ENCODE peak calls at places on chromosomes 6 and 20, in eight cellular contexts. J, W, G, O, V, M, B and Q are unnamed samples.

GRCh38 chr6:145699462-145699861 is 35.9 kb downstream of the EPM2A start:
- DNase-seq in M (no peak), B (no peak), V (peak), J (no peak), G (no peak), O (no peak), W (peak), Q (peak)

GRCh38 chr6:108359901-108360882 is 65.3 kb downstream of the AFG1L start:
- DNase-seq in O (no peak), M (peak), V (no peak), B (no peak), J (peak), W (peak), G (no peak), Q (peak)

GRCh38 chr20:43751167-43752050 is 24.6 kb upstream of the GTSF1L start:
- DNase-seq in M (no peak), W (peak), J (peak), O (no peak), G (no peak), V (peak), B (no peak), Q (peak)

GRCh38 chr6:116370717-116371383 is at the start of gene DSE:
- DNase-seq in W (peak), J (no peak), M (peak), V (peak), B (peak), G (peak), O (peak), Q (peak)

GRCh38 chr6:89999154-89999553 is 104.9 kb downstream of the GJA10 start:
- DNase-seq in V (no peak), W (peak), G (no peak), J (no peak), M (no peak), B (peak), O (no peak), Q (no peak)

GRCh38 chr6:40461643-40462042 is 125.5 kb downstream of the LRFN2 start:
- DNase-seq in W (no peak), M (no peak), G (no peak), V (no peak), B (no peak), J (no peak), O (no peak), Q (no peak)

GRCh38 chr20:20446001-20446400 is 78.1 kb downstream of the INSM1 start:
- DNase-seq in M (no peak), J (no peak), G (no peak), V (no peak), W (no peak), B (no peak), O (no peak), Q (no peak)

GRCh38 chr20:51660741-51661608 is 107.2 kb downstream of the ATP9A start:
- DNase-seq in O (no peak), B (no peak), V (peak), W (peak), J (no peak), G (no peak), M (no peak), Q (peak)

GRCh38 chr6:24935753-24936152 is at the start of gene RIPOR2:
- DNase-seq in G (no peak), O (peak), W (no peak), B (no peak), V (no peak), J (peak), M (peak), Q (no peak)

GRCh38 chr6:117930645-117931044 is 23.6 kb downstream of the SLC35F1 start:
- DNase-seq in O (no peak), M (no peak), B (no peak), G (no peak), W (no peak), J (no peak), V (no peak), Q (no peak)

GRCh38 chr20:33410081-33410742 is 8.9 kb upstream of the CDK5RAP1 start:
- DNase-seq in G (no peak), M (no peak), O (no peak), J (no peak), W (no peak), B (no peak), V (no peak), Q (no peak)

GRCh38 chr20:43936371-43936770 is 21.7 kb downstream of the TOX2 start:
- DNase-seq in W (peak), M (no peak), O (no peak), J (no peak), B (no peak), V (peak), G (no peak), Q (no peak)

GRCh38 chr20:62143976-62144825 is 632 bp downstream of the SS18L1 start:
- DNase-seq in G (peak), O (no peak), J (peak), W (peak), V (peak), M (peak), B (peak), Q (peak)

GRCh38 chr6:102488729-102489128 is 1095.2 kb downstream of the GRIK2 start:
- DNase-seq in B (no peak), O (no peak), W (peak), M (no peak), V (peak), J (no peak), G (no peak), Q (peak)

GRCh38 chr6:167676000-167676665 is 150.6 kb upstream of the AFDN start:
- DNase-seq in W (no peak), B (peak), V (peak), O (no peak), G (peak), J (no peak), M (no peak), Q (no peak)

GRCh38 chr6:11278207-11278559 is 45.7 kb upstream of the NEDD9 start:
- DNase-seq in B (no peak), M (no peak), V (no peak), O (no peak), J (no peak), G (no peak), W (no peak), Q (no peak)

GRCh38 chr6:166286831-166287271 is 21.3 kb downstream of the PRR18 start:
- DNase-seq in W (no peak), G (no peak), M (peak), O (no peak), B (no peak), J (peak), V (no peak), Q (no peak)

GRCh38 chr6:157646012-157646411 is 177.0 kb upstream of the SNX9 start:
- DNase-seq in W (no peak), M (no peak), O (no peak), B (no peak), G (no peak), J (no peak), V (no peak), Q (no peak)

GRCh38 chr6:142938510-142938909 is 6.5 kb downstream of the HIVEP2 start:
- DNase-seq in B (no peak), V (no peak), G (peak), O (no peak), M (no peak), W (no peak), J (no peak), Q (no peak)
- H3K4me3 ChIP-seq in B (no peak), V (no peak), G (no peak), O (no peak), M (no peak), W (no peak), J (peak), Q (no peak)

DNA sequence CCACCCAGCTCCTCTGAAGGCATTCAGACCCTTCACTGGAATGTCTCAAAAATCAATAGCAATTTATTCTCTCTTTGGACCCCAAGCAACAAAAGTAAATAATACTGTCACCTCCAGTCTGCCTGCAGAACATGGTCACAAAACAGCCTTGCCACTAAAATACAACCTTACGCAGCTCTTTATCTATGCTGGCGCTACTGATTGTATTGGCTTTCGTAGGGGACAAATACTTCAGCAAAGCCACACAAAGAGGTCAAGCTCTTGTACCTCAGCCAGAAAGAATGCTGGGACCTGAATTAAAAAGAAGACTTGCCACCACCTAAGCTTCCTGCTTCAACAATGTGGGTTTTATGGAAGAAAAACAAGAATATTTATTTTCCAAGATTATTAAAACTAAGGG is 57.2 kb downstream of the PRKN start:
- DNase-seq in J (no peak), B (no peak), V (no peak), M (no peak), W (no peak), G (no peak), O (no peak), Q (no peak)
- TF ChIP-seq CTCF in J (no peak), B (no peak), V (no peak), M (no peak), W (no peak), G (no peak), O (no peak), Q (no peak)

GRCh38 chr20:8602389-8603116 is 466.3 kb upstream of the PLCB4 start:
- DNase-seq in O (no peak), B (no peak), M (no peak), W (no peak), V (peak), J (peak), G (no peak), Q (peak)
- H3K4me3 ChIP-seq in O (no peak), B (no peak), M (no peak), W (no peak), V (no peak), J (peak), G (no peak), Q (no peak)

GRCh38 chr6:77650098-77650663 is 2.7 kb upstream of the MEI4 start:
- DNase-seq in O (no peak), J (no peak), B (peak), G (peak), V (no peak), M (peak), W (no peak), Q (peak)
- TF ChIP-seq CTCF in O (no peak), J (no peak), B (peak), G (peak), V (no peak), M (peak), W (no peak), Q (peak)

GRCh38 chr6:35181933-35182612 is 31.7 kb upstream of the SCUBE3 start:
- DNase-seq in V (peak), M (peak), G (peak), O (no peak), W (peak), J (no peak), B (no peak), Q (peak)
- H3K4me3 ChIP-seq in V (no peak), M (peak), G (no peak), O (no peak), W (no peak), J (no peak), B (no peak), Q (no peak)

DNA sequence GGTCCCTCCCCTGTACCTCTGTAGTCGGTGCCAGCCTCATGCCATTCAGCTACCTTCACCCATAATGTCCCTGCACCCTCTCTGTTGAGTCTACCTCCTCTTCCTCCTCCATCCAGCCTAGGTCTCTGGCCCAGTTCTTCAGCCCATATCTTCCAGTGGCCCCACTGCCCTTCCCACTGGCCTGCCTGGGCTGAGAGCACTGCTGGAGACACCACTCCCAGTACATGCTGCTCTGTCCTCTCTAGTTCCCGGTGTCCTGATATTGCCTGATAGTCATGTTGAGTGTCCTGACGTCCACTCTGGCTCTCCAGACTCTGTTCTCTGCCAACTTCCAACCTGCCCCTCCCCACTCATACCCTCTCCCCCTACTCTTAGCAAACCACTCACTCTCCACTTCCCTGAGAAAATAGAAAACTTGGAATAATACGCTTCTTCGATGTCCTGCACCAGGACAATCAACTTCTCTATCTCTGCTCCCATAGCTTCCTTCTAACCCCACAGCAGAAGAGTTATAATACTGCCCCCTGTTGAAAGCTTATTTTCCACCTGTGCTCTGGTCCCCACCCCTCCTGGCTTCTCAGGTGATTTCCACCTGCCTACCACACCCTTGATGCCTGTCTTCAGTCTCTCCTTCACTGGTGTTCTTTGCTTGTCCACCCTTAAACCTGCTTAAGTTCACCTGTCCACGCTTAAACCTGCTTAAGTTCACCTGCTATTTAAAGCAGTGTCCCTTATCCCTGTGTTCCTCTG is 19.8 kb downstream of the SLC22A3 start:
- DNase-seq in W (no peak), G (no peak), M (no peak), O (no peak), J (no peak), V (no peak), B (no peak), Q (no peak)
- TF ChIP-seq CTCF in W (no peak), G (no peak), M (peak), O (no peak), J (no peak), V (no peak), B (no peak), Q (no peak)